ENCODE peak calls at places on chromosomes 4 and X, in five cellular contexts. V is Peyer's patch, B is heart left ventricle, C is IMR-90, N is testis. J is an unnamed sample.

GRCh38 chrX:139382529-139382928 is 148.0 kb upstream of the F9 start:
- DNase-seq in C (no peak), B (no peak), N (no peak), V (no peak), J (no peak)

GRCh38 chr4:188619456-188620149 is 480.4 kb downstream of the TRIML1 start:
- DNase-seq in C (no peak), B (no peak), N (no peak), V (no peak), J (no peak)

GRCh38 chr4:2489081-2489805 is 20.3 kb downstream of the RNF4 start:
- DNase-seq in V (no peak), N (no peak), C (no peak), B (no peak), J (no peak)

GRCh38 chr4:109947457-109947856 is 34.8 kb downstream of the EGF start:
- DNase-seq in C (peak; percentile 30), V (no peak), N (no peak), B (no peak), J (no peak)

GRCh38 chrX:57640674-57641016 is 39.4 kb downstream of the NLRP2B start:
- DNase-seq in N (no peak), V (no peak), B (no peak), C (no peak), J (no peak)

GRCh38 chrX:65035451-65035779 is 59.2 kb upstream of the ZC4H2 start:
- DNase-seq in C (peak; percentile 21), N (peak; percentile 49), B (peak; percentile 14), V (no peak), J (peak; percentile 13)

GRCh38 chrX:33605997-33606396 is 394.6 kb upstream of the DMD start:
- DNase-seq in V (no peak), B (no peak), C (no peak), N (no peak), J (no peak)

GRCh38 chr4:113758361-113758760 is 3.2 kb downstream of the CAMK2D start:
- DNase-seq in N (no peak), V (no peak), B (no peak), C (peak; percentile 81), J (no peak)

GRCh38 chrX:7586126-7586525 is 256.8 kb upstream of the VCX start:
- DNase-seq in C (peak; percentile 35), N (no peak), V (no peak), B (no peak), J (no peak)

GRCh38 chr4:44845309-44845708 is 119.0 kb upstream of the GNPDA2 start:
- DNase-seq in N (no peak), C (no peak), B (no peak), V (no peak), J (no peak)

GRCh38 chr4:118823471-118823870 is 12.5 kb downstream of the SEC24D start:
- DNase-seq in B (no peak), V (no peak), C (no peak), N (no peak), J (peak; percentile 78)

GRCh38 chr4:55634417-55635128 is 1.5 kb downstream of the NMU start:
- DNase-seq in B (no peak), C (no peak), V (no peak), N (no peak), J (no peak)

GRCh38 chr4:55636622-55636999 is 513 bp upstream of the NMU start:
- DNase-seq in V (no peak), B (no peak), C (no peak), N (no peak), J (no peak)

GRCh38 chr4:55635282-55635681 is 816 bp downstream of the NMU start:
- DNase-seq in C (no peak), V (no peak), N (no peak), B (no peak), J (no peak)

GRCh38 chr4:55637272-55637820 is 1.2 kb upstream of the NMU start:
- DNase-seq in C (no peak), N (no peak), B (no peak), V (no peak), J (no peak)

DNA sequence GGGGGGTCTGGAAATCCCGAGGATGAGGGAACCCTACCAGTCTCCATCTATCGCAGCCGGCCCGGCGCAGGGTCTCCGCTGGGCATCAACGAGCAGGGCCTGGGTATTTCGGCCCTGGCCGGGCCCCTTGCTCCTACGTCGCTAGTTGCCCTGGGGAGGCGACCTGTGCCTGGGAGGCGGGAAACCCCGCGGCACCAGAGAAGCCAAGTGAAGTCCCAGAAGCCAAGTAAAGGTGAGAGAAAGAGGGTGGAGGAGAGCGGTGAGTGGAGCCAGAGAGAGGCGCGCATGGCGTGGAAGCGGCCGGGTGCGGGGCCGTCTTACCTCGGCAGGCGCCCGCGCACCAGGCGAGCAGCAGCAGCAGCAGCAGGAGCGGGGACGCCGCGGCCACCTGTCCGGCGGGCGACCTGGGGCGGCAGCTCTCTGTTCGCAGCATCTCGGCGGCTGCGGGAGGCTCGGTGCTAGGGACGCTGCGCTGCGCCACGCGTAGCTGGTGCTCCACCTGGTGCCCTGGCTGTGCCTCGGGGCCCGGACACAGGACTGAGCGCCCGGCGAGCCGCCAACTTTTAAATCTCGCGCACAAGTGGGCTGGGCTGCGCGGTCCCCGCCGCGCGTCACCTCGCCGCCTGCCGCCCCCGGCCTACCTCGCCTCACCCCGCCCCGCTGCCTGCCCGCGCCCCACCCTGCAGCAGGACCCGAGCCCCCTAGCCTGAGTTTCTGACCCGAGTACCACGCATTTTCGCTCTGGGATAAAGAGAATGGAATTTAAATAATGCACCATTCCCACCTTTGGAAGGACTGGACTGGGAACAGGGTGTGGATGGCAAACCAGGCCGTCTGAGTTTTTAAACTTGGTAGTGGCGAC is at the start of gene NMU:
- DNase-seq in N (peak; percentile 42), V (peak; percentile 59), B (peak; percentile 33), C (no peak), J (peak; percentile 48)
- TF ChIP-seq POLR2A in N (no peak), V (no peak), B (no peak), C (no peak), J (no peak)

GRCh38 chr4:185016101-185016940 is 2.0 kb upstream of the HELT start:
- DNase-seq in N (no peak), V (no peak), B (no peak), C (no peak), J (no peak)
- H3K4me3 ChIP-seq in N (no peak overlapping the region), V (no peak overlapping the region), B (no peak overlapping the region), C (no peak overlapping the region), J (no peak overlapping the region)

DNA sequence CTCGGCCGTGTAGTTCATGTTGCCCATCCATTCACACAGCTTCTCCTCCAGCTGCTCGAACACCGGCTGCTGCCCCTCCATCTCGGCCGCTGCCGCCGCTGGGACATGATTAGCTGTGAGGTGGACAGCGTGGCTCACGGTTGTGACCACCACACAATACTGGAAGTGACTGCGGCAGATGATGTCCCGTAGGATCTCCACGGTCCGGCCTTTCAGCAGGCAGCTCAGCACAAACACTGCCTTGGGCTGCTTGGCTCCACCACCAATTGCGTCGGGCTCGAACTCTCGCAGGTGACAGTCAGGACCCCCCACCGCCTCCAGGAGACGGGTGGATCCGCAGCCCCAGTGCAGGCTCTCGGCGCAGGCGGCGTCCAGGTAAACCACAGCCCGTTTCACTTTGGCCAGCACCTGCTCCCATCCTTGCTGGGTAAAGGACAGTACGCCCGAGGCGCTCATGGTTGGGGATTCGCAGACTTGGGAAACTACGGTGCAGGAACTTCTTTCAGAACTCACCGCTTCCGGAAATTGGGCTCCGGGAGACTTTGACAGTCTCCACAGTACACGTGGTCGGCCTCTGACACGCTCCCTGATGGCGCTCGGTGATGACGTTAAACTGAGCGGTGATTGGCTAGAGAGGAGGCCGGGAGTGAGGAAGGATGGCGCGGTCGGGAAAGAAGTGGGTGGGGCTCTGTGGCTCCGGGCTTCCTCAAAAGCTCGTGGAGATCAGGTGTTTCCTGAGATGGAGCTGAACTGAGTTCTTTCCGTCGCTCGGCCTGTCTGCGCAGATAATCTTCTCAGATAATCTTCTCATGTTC is at the start of gene SCFD2:
- DNase-seq in C (peak; percentile 97), V (peak; percentile 98), B (peak; percentile 97), N (peak; percentile 100), J (peak; percentile 99)
- TF ChIP-seq POLR2A in C (peak; percentile 36), V (no peak), B (no peak), N (no peak), J (peak; percentile 43)

GRCh38 chr4:55458164-55458563 is 62.4 kb downstream of the TMEM165 start:
- DNase-seq in V (no peak), B (no peak), C (peak; percentile 46), N (no peak), J (no peak)

GRCh38 chr4:55458611-55459010 is 62.9 kb downstream of the TMEM165 start:
- DNase-seq in B (no peak), N (no peak), C (peak; percentile 41), V (no peak), J (no peak)
- H3K4me3 ChIP-seq in B (no peak overlapping the region), N (no peak overlapping the region), C (no peak overlapping the region), V (no peak overlapping the region), J (no peak overlapping the region)

DNA sequence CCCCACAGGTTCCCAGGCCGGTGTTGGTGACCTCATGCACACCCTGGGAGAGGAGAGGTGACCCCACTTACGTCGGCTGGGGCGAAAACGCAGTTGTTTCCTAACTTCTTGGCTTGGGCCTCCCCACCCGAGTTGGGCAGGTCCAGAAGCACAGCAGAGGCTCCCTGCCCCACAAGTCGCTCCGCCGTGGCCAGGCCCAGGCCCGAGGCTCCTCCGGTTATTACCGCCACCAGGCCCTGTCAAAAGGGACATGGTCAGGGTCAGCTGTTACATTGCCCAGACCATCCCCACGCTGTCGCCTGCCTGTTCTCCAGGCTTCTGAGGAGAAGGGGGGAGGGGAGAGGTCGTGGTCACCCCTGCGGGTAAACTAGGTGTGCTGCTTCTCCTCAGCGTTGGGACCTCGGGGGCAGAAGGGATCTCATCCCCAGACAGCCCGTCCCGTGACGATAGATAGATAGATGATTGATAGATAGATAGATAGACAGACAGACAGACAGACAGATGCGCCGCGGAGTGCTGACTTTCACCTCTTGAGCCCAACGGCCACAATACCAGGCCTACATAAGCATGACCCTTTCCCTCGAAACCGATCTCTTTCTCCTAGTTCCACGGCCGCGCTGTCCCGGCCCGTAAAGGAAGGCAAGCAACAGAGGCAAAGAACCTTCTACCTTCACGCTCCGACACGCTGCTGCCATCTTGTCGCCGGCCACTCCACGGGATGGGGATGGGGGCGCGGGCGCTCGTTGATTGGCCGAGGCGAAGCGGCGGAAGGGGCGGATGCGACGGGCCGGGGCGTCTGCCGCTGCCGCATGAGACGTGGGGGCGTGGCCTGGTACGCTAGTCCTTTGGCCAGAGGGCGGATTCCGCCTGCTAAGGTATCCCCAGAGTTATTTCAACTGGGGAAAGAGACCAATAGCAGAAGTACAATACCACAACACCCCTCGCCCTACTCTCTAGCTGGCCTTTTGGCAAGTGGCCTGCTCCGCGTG is at the start of gene HSD17B10:
- DNase-seq in N (peak; percentile 92), B (peak; percentile 90), C (peak; percentile 64), V (peak; percentile 91), J (peak; percentile 88)
- TF ChIP-seq POLR2A in N (no peak), B (no peak), C (peak; percentile 33), V (no peak), J (no peak)

DNA sequence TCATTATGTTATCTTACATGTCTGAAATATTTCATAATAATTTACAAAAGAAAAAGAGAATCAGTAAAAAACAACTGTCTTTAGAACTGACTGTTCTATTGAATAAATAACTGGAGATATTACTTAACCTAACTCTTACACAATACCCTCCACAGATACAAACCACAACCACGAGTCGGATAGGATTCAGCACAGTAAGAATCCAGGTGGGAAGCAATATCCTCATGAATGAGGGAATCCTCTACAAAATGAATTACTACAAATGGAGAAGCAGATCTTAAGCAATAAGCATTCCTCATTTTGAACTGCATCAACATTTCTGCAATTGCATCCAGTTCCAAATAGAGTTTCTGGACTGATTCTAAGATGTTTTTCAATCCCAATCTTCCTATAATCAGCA is 227.1 kb downstream of the SH2D1A start:
- DNase-seq in C (no peak), V (no peak), N (no peak), B (no peak), J (no peak)
- H3K4me3 ChIP-seq in C (no peak overlapping the region), V (no peak overlapping the region), N (no peak overlapping the region), B (no peak overlapping the region), J (no peak overlapping the region)

GRCh38 chr4:80264825-80265224 is 1.6 kb upstream of the FGF5 start:
- DNase-seq in B (no peak), V (no peak), N (no peak), C (no peak), J (no peak)
- TF ChIP-seq POLR2A in B (no peak), V (no peak), N (no peak), C (no peak), J (no peak)